ENCODE peak calls at places on chromosomes 16 and 17, in nine cellular contexts. One of them, this sample, is unnamed.

GRCh38 chr17:29577009-29577777 is 8.7 kb downstream of the TP53I13 start:
- DNase-seq in M059J: no peak
- DNase-seq in effector CD4-positive, alpha-beta T cell: no peak
- DNase-seq in CD8-positive, alpha-beta memory T cell: no peak
- DNase-seq in naive B cell: no peak
- DNase-seq in HCT116: no peak
- DNase-seq in left cardiac atrium: no peak
- DNase-seq in NCI-H524 treated with DMSO at 0.1 percent for 48 hours: no peak
- DNase-seq in AG04450: no peak
- DNase-seq in this sample: no peak

GRCh38 chr17:41888332-41888965 is 23.2 kb upstream of the KLHL11 start:
- DNase-seq in HCT116: no peak
- DNase-seq in M059J: no peak
- DNase-seq in naive B cell: no peak
- DNase-seq in CD8-positive, alpha-beta memory T cell: no peak
- DNase-seq in left cardiac atrium: no peak
- DNase-seq in AG04450: no peak
- DNase-seq in NCI-H524 treated with DMSO at 0.1 percent for 48 hours: no peak
- DNase-seq in effector CD4-positive, alpha-beta T cell: no peak
- DNase-seq in this sample: no peak

GRCh38 chr17:21460358-21460757 is 84.2 kb downstream of the KCNJ12 start:
- DNase-seq in left cardiac atrium: no peak
- DNase-seq in NCI-H524 treated with DMSO at 0.1 percent for 48 hours: no peak
- DNase-seq in HCT116: no peak
- DNase-seq in M059J: peak
- DNase-seq in naive B cell: no peak
- DNase-seq in CD8-positive, alpha-beta memory T cell: no peak
- DNase-seq in effector CD4-positive, alpha-beta T cell: no peak
- DNase-seq in AG04450: no peak
- DNase-seq in this sample: no peak

GRCh38 chr16:82083710-82084353 is 48.8 kb downstream of the HSD17B2 start:
- DNase-seq in effector CD4-positive, alpha-beta T cell: no peak
- DNase-seq in naive B cell: no peak
- DNase-seq in CD8-positive, alpha-beta memory T cell: no peak
- DNase-seq in left cardiac atrium: no peak
- DNase-seq in HCT116: no peak
- DNase-seq in M059J: no peak
- DNase-seq in AG04450: no peak
- DNase-seq in NCI-H524 treated with DMSO at 0.1 percent for 48 hours: no peak
- DNase-seq in this sample: no peak

GRCh38 chr17:15197229-15197628 is 67.9 kb downstream of the PMP22 start:
- DNase-seq in naive B cell: no peak
- DNase-seq in M059J: no peak
- DNase-seq in NCI-H524 treated with DMSO at 0.1 percent for 48 hours: no peak
- DNase-seq in AG04450: no peak
- DNase-seq in HCT116: no peak
- DNase-seq in left cardiac atrium: no peak
- DNase-seq in effector CD4-positive, alpha-beta T cell: no peak
- DNase-seq in CD8-positive, alpha-beta memory T cell: no peak
- DNase-seq in this sample: no peak

GRCh38 chr17:45155483-45155882 is 6.2 kb upstream of the HEXIM2 start:
- DNase-seq in AG04450: no peak
- DNase-seq in naive B cell: no peak
- DNase-seq in NCI-H524 treated with DMSO at 0.1 percent for 48 hours: no peak
- DNase-seq in HCT116: no peak
- DNase-seq in left cardiac atrium: no peak
- DNase-seq in CD8-positive, alpha-beta memory T cell: no peak
- DNase-seq in effector CD4-positive, alpha-beta T cell: no peak
- DNase-seq in M059J: no peak
- DNase-seq in this sample: no peak

GRCh38 chr17:63675607-63676539 is 24.1 kb downstream of the LIMD2 start:
- DNase-seq in NCI-H524 treated with DMSO at 0.1 percent for 48 hours: no peak
- DNase-seq in left cardiac atrium: peak
- DNase-seq in AG04450: peak
- DNase-seq in naive B cell: no peak
- DNase-seq in M059J: peak
- DNase-seq in HCT116: peak
- DNase-seq in effector CD4-positive, alpha-beta T cell: no peak
- DNase-seq in CD8-positive, alpha-beta memory T cell: no peak
- DNase-seq in this sample: peak

GRCh38 chr16:88634141-88634993 is 4.0 kb upstream of the IL17C start:
- DNase-seq in NCI-H524 treated with DMSO at 0.1 percent for 48 hours: no peak
- DNase-seq in M059J: no peak
- DNase-seq in AG04450: no peak
- DNase-seq in left cardiac atrium: peak
- DNase-seq in HCT116: no peak
- DNase-seq in CD8-positive, alpha-beta memory T cell: peak
- DNase-seq in naive B cell: peak
- DNase-seq in effector CD4-positive, alpha-beta T cell: no peak
- DNase-seq in this sample: no peak

GRCh38 chr17:4230142-4230541 is 33.6 kb downstream of the ANKFY1 start:
- DNase-seq in AG04450: peak
- DNase-seq in M059J: peak
- DNase-seq in HCT116: peak
- DNase-seq in left cardiac atrium: no peak
- DNase-seq in effector CD4-positive, alpha-beta T cell: no peak
- DNase-seq in CD8-positive, alpha-beta memory T cell: no peak
- DNase-seq in naive B cell: no peak
- DNase-seq in NCI-H524 treated with DMSO at 0.1 percent for 48 hours: no peak
- DNase-seq in this sample: no peak

GRCh38 chr17:48062273-48062672 is 14.1 kb downstream of the NFE2L1 start:
- DNase-seq in naive B cell: no peak
- DNase-seq in AG04450: no peak
- DNase-seq in M059J: no peak
- DNase-seq in effector CD4-positive, alpha-beta T cell: no peak
- DNase-seq in CD8-positive, alpha-beta memory T cell: no peak
- DNase-seq in left cardiac atrium: no peak
- DNase-seq in NCI-H524 treated with DMSO at 0.1 percent for 48 hours: no peak
- DNase-seq in HCT116: no peak
- DNase-seq in this sample: no peak

GRCh38 chr16:63461248-63461841 is 1425.1 kb upstream of the CDH8 start:
- DNase-seq in HCT116: no peak
- DNase-seq in effector CD4-positive, alpha-beta T cell: no peak
- DNase-seq in left cardiac atrium: no peak
- DNase-seq in CD8-positive, alpha-beta memory T cell: no peak
- DNase-seq in AG04450: no peak
- DNase-seq in naive B cell: no peak
- DNase-seq in NCI-H524 treated with DMSO at 0.1 percent for 48 hours: peak
- DNase-seq in M059J: peak
- DNase-seq in this sample: peak

GRCh38 chr17:49510059-49510719 is 15.1 kb downstream of the NGFR start:
- DNase-seq in NCI-H524 treated with DMSO at 0.1 percent for 48 hours: no peak
- DNase-seq in naive B cell: no peak
- DNase-seq in CD8-positive, alpha-beta memory T cell: no peak
- DNase-seq in M059J: no peak
- DNase-seq in AG04450: no peak
- DNase-seq in left cardiac atrium: peak
- DNase-seq in HCT116: no peak
- DNase-seq in effector CD4-positive, alpha-beta T cell: no peak
- DNase-seq in this sample: no peak

GRCh38 chr16:68146583-68146982 is 61.4 kb downstream of the NFATC3 start:
- DNase-seq in M059J: peak
- DNase-seq in left cardiac atrium: no peak
- DNase-seq in CD8-positive, alpha-beta memory T cell: no peak
- DNase-seq in NCI-H524 treated with DMSO at 0.1 percent for 48 hours: no peak
- DNase-seq in AG04450: peak
- DNase-seq in naive B cell: no peak
- DNase-seq in effector CD4-positive, alpha-beta T cell: no peak
- DNase-seq in HCT116: no peak
- DNase-seq in this sample: no peak

GRCh38 chr17:35254107-35254802 is 11.4 kb downstream of the SLFN5 start:
- DNase-seq in naive B cell: no peak
- DNase-seq in HCT116: peak
- DNase-seq in M059J: peak
- DNase-seq in AG04450: peak
- DNase-seq in effector CD4-positive, alpha-beta T cell: no peak
- DNase-seq in CD8-positive, alpha-beta memory T cell: no peak
- DNase-seq in NCI-H524 treated with DMSO at 0.1 percent for 48 hours: no peak
- DNase-seq in left cardiac atrium: peak
- DNase-seq in this sample: no peak

GRCh38 chr17:55245986-55246385 is 18.8 kb upstream of the HLF start:
- DNase-seq in naive B cell: no peak
- DNase-seq in NCI-H524 treated with DMSO at 0.1 percent for 48 hours: no peak
- DNase-seq in M059J: no peak
- DNase-seq in effector CD4-positive, alpha-beta T cell: no peak
- DNase-seq in HCT116: no peak
- DNase-seq in CD8-positive, alpha-beta memory T cell: no peak
- DNase-seq in left cardiac atrium: no peak
- DNase-seq in AG04450: no peak
- DNase-seq in this sample: no peak

GRCh38 chr16:22318690-22319358 is 21.6 kb downstream of the POLR3E start:
- DNase-seq in left cardiac atrium: no peak
- DNase-seq in AG04450: no peak
- DNase-seq in NCI-H524 treated with DMSO at 0.1 percent for 48 hours: no peak
- DNase-seq in effector CD4-positive, alpha-beta T cell: peak
- DNase-seq in CD8-positive, alpha-beta memory T cell: peak
- DNase-seq in HCT116: no peak
- DNase-seq in M059J: peak
- DNase-seq in naive B cell: peak
- DNase-seq in this sample: peak

GRCh38 chr17:50297407-50297865 is 23.2 kb downstream of the TMEM92 start:
- DNase-seq in left cardiac atrium: peak
- DNase-seq in HCT116: peak
- DNase-seq in NCI-H524 treated with DMSO at 0.1 percent for 48 hours: no peak
- DNase-seq in CD8-positive, alpha-beta memory T cell: peak
- DNase-seq in naive B cell: peak
- DNase-seq in effector CD4-positive, alpha-beta T cell: peak
- DNase-seq in M059J: peak
- DNase-seq in AG04450: no peak
- DNase-seq in this sample: peak

GRCh38 chr17:1067282-1067956 is 70.5 kb downstream of the TIMM22 start:
- DNase-seq in CD8-positive, alpha-beta memory T cell: no peak
- DNase-seq in NCI-H524 treated with DMSO at 0.1 percent for 48 hours: no peak
- DNase-seq in left cardiac atrium: peak
- DNase-seq in naive B cell: no peak
- DNase-seq in effector CD4-positive, alpha-beta T cell: no peak
- DNase-seq in M059J: peak
- DNase-seq in HCT116: no peak
- DNase-seq in AG04450: no peak
- DNase-seq in this sample: no peak

GRCh38 chr16:51328708-51329107 is 177.6 kb upstream of the SALL1 start:
- DNase-seq in naive B cell: no peak
- DNase-seq in effector CD4-positive, alpha-beta T cell: no peak
- DNase-seq in M059J: no peak
- DNase-seq in NCI-H524 treated with DMSO at 0.1 percent for 48 hours: no peak
- DNase-seq in HCT116: no peak
- DNase-seq in AG04450: no peak
- DNase-seq in left cardiac atrium: no peak
- DNase-seq in CD8-positive, alpha-beta memory T cell: no peak
- DNase-seq in this sample: no peak

GRCh38 chr16:16004314-16004749 is 54.9 kb downstream of the ABCC1 start:
- DNase-seq in CD8-positive, alpha-beta memory T cell: no peak
- DNase-seq in AG04450: peak
- DNase-seq in left cardiac atrium: no peak
- DNase-seq in naive B cell: no peak
- DNase-seq in effector CD4-positive, alpha-beta T cell: no peak
- DNase-seq in M059J: peak
- DNase-seq in NCI-H524 treated with DMSO at 0.1 percent for 48 hours: no peak
- DNase-seq in HCT116: no peak
- DNase-seq in this sample: no peak

GRCh38 chr16:28574925-28575324 is 21.2 kb downstream of the SGF29 start:
- DNase-seq in CD8-positive, alpha-beta memory T cell: no peak
- DNase-seq in NCI-H524 treated with DMSO at 0.1 percent for 48 hours: no peak
- DNase-seq in effector CD4-positive, alpha-beta T cell: no peak
- DNase-seq in HCT116: no peak
- DNase-seq in AG04450: no peak
- DNase-seq in naive B cell: no peak
- DNase-seq in left cardiac atrium: no peak
- DNase-seq in M059J: no peak
- DNase-seq in this sample: no peak

GRCh38 chr16:19613834-19614233 is 58.3 kb downstream of the VPS35L start:
- DNase-seq in HCT116: no peak
- DNase-seq in AG04450: no peak
- DNase-seq in NCI-H524 treated with DMSO at 0.1 percent for 48 hours: no peak
- DNase-seq in M059J: no peak
- DNase-seq in left cardiac atrium: no peak
- DNase-seq in naive B cell: no peak
- DNase-seq in effector CD4-positive, alpha-beta T cell: no peak
- DNase-seq in CD8-positive, alpha-beta memory T cell: no peak
- DNase-seq in this sample: no peak

GRCh38 chr16:16092925-16093624 is 130.2 kb downstream of the ABCC6 start:
- DNase-seq in M059J: no peak
- DNase-seq in CD8-positive, alpha-beta memory T cell: no peak
- DNase-seq in HCT116: no peak
- DNase-seq in effector CD4-positive, alpha-beta T cell: no peak
- DNase-seq in NCI-H524 treated with DMSO at 0.1 percent for 48 hours: no peak
- DNase-seq in AG04450: no peak
- DNase-seq in naive B cell: no peak
- DNase-seq in left cardiac atrium: no peak
- DNase-seq in this sample: no peak

GRCh38 chr17:78818152-78818846 is 22.3 kb downstream of the USP36 start:
- DNase-seq in CD8-positive, alpha-beta memory T cell: no peak
- DNase-seq in NCI-H524 treated with DMSO at 0.1 percent for 48 hours: no peak
- DNase-seq in effector CD4-positive, alpha-beta T cell: no peak
- DNase-seq in AG04450: no peak
- DNase-seq in naive B cell: no peak
- DNase-seq in HCT116: no peak
- DNase-seq in left cardiac atrium: no peak
- DNase-seq in M059J: no peak
- DNase-seq in this sample: no peak

GRCh38 chr16:85871756-85872155 is 27.2 kb upstream of the IRF8 start:
- DNase-seq in CD8-positive, alpha-beta memory T cell: no peak
- DNase-seq in NCI-H524 treated with DMSO at 0.1 percent for 48 hours: no peak
- DNase-seq in naive B cell: no peak
- DNase-seq in M059J: no peak
- DNase-seq in left cardiac atrium: no peak
- DNase-seq in effector CD4-positive, alpha-beta T cell: no peak
- DNase-seq in AG04450: no peak
- DNase-seq in HCT116: no peak
- DNase-seq in this sample: no peak

GRCh38 chr16:30902070-30902972 is 5.9 kb downstream of the CTF1 start:
- DNase-seq in left cardiac atrium: peak
- DNase-seq in M059J: peak
- DNase-seq in CD8-positive, alpha-beta memory T cell: peak
- DNase-seq in naive B cell: peak
- DNase-seq in HCT116: no peak
- DNase-seq in NCI-H524 treated with DMSO at 0.1 percent for 48 hours: no peak
- DNase-seq in effector CD4-positive, alpha-beta T cell: peak
- DNase-seq in AG04450: no peak
- DNase-seq in this sample: peak

GRCh38 chr17:1592751-1593629 is 30.4 kb upstream of the PITPNA start:
- DNase-seq in naive B cell: peak
- DNase-seq in HCT116: no peak
- DNase-seq in effector CD4-positive, alpha-beta T cell: no peak
- DNase-seq in left cardiac atrium: no peak
- DNase-seq in M059J: no peak
- DNase-seq in NCI-H524 treated with DMSO at 0.1 percent for 48 hours: no peak
- DNase-seq in CD8-positive, alpha-beta memory T cell: peak
- DNase-seq in AG04450: no peak
- DNase-seq in this sample: peak

GRCh38 chr16:84144301-84144858 is 597 bp downstream of the HSDL1 start:
- DNase-seq in HCT116: no peak
- DNase-seq in left cardiac atrium: peak
- DNase-seq in AG04450: no peak
- DNase-seq in CD8-positive, alpha-beta memory T cell: peak
- DNase-seq in naive B cell: peak
- DNase-seq in NCI-H524 treated with DMSO at 0.1 percent for 48 hours: no peak
- DNase-seq in effector CD4-positive, alpha-beta T cell: peak
- DNase-seq in M059J: peak
- DNase-seq in this sample: peak

GRCh38 chr17:49638818-49639217 is 39.1 kb downstream of the SPOP start:
- DNase-seq in M059J: peak
- DNase-seq in NCI-H524 treated with DMSO at 0.1 percent for 48 hours: no peak
- DNase-seq in effector CD4-positive, alpha-beta T cell: no peak
- DNase-seq in naive B cell: no peak
- DNase-seq in HCT116: no peak
- DNase-seq in AG04450: no peak
- DNase-seq in CD8-positive, alpha-beta memory T cell: no peak
- DNase-seq in left cardiac atrium: no peak
- DNase-seq in this sample: no peak

GRCh38 chr17:20095366-20096080 is 86.4 kb downstream of the SPECC1 start:
- DNase-seq in left cardiac atrium: peak
- DNase-seq in HCT116: peak
- DNase-seq in M059J: peak
- DNase-seq in AG04450: no peak
- DNase-seq in CD8-positive, alpha-beta memory T cell: no peak
- DNase-seq in effector CD4-positive, alpha-beta T cell: no peak
- DNase-seq in naive B cell: no peak
- DNase-seq in NCI-H524 treated with DMSO at 0.1 percent for 48 hours: no peak
- DNase-seq in this sample: peak

GRCh38 chr17:50113624-50114320 is 16.2 kb downstream of the SAMD14 start:
- DNase-seq in CD8-positive, alpha-beta memory T cell: no peak
- DNase-seq in HCT116: no peak
- DNase-seq in AG04450: no peak
- DNase-seq in NCI-H524 treated with DMSO at 0.1 percent for 48 hours: no peak
- DNase-seq in effector CD4-positive, alpha-beta T cell: no peak
- DNase-seq in left cardiac atrium: no peak
- DNase-seq in M059J: no peak
- DNase-seq in naive B cell: no peak
- DNase-seq in this sample: no peak

This sample was measured in HuH-7.